ENCODE peak calls at places on chromosomes 1 and 21, in four cellular contexts. E is A549, N is GM12891, Y is uterus. M is an unnamed sample.

GRCh38 chr1:203166192-203166940 is 9.3 kb downstream of the MYBPH start:
- DNase-seq in N (peak; percentile 54), E (no peak), Y (no peak), M (peak; percentile 15)

GRCh38 chr21:31316488-31317169 is 27.4 kb downstream of the TIAM1 start:
- DNase-seq in E (no peak), Y (no peak), N (no peak), M (no peak)

GRCh38 chr1:53869454-53870117 is 20.0 kb downstream of the YIPF1 start:
- DNase-seq in Y (no peak), N (no peak), E (no peak), M (no peak)

GRCh38 chr1:71695084-71695483 is 587.3 kb downstream of the NEGR1 start:
- DNase-seq in N (no peak), Y (no peak), E (no peak), M (no peak)

GRCh38 chr1:10943041-10943440 is 69.4 kb upstream of the TARDBP start:
- DNase-seq in N (no peak), Y (no peak), E (no peak), M (no peak)

GRCh38 chr1:1203561-1204424 is 2.6 kb downstream of the TNFRSF18 start:
- DNase-seq in N (no peak), E (no peak), Y (no peak), M (no peak)

GRCh38 chr1:64038965-64039926 is 164.2 kb upstream of the UBE2U start:
- DNase-seq in N (no peak), Y (peak; percentile 54), E (peak; percentile 38), M (no peak)

GRCh38 chr1:13407811-13408210 is 2.4 kb upstream of the PRAMEF20 start:
- DNase-seq in N (no peak), Y (no peak), E (no peak), M (no peak)

GRCh38 chr1:115320368-115320767 is 17.7 kb downstream of the NGF start:
- DNase-seq in E (peak; percentile 15), Y (no peak), N (no peak), M (no peak)

GRCh38 chr1:77511440-77511840 is 171.0 kb downstream of the ZZZ3 start:
- DNase-seq in E (no peak), N (no peak), Y (no peak), M (no peak)

GRCh38 chr1:200877839-200878551 is 5.2 kb downstream of the GPR25 start:
- DNase-seq in Y (no peak), N (no peak), E (no peak), M (no peak)

GRCh38 chr1:243850368-243851128 is 505 bp upstream of the AKT3 start:
- DNase-seq in N (peak; percentile 45), Y (peak; percentile 89), E (peak; percentile 64), M (peak; percentile 68)

GRCh38 chr1:76074321-76075187 is at the start of gene ST6GALNAC3:
- DNase-seq in N (peak; percentile 38), E (peak; percentile 32), Y (peak; percentile 77), M (peak; percentile 86)

GRCh38 chr1:214233856-214234634 is 46.9 kb upstream of the SMYD2 start:
- DNase-seq in Y (no peak), N (no peak), E (no peak), M (no peak)

GRCh38 chr21:41745971-41746743 is 20.7 kb downstream of the RIPK4 start:
- DNase-seq in E (no peak), Y (no peak), N (no peak), M (no peak)

GRCh38 chr1:55304306-55304705 is 89.1 kb upstream of the USP24 start:
- DNase-seq in N (no peak), E (no peak), Y (no peak), M (no peak)

GRCh38 chr1:206814716-206815341 is 42.5 kb upstream of the IL10 start:
- DNase-seq in N (no peak), E (no peak), Y (no peak), M (no peak)

GRCh38 chr1:212291505-212292134 is 6.4 kb downstream of the PPP2R5A start:
- DNase-seq in E (peak; percentile 66), N (no peak), Y (no peak), M (peak; percentile 60)

GRCh38 chr21:44958471-44959191 is 18.8 kb downstream of the SLX9 start:
- DNase-seq in E (no peak), N (no peak), Y (peak; percentile 86), M (no peak)

DNA sequence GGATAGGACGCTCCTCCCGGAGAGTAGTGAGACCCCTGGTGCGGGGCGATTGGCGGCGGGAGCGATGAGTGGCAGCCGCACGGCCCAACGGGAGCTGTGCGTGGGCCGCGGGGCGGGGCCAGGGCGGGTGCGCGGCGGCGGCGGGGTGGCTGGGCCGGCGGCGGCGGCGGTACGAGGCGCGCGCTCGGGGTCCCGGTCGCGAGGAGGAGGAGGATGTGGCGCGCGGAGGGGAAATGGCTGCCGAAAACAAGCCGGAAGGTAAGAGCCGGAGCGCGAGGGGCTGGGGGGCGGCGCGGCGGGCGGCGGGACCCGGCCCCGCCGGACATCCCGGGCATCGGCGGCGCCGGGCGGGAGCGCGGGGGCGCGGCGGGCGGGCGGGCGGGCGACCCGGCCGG is at the start of gene CAMTA1:
- DNase-seq in E (no peak), N (no peak), Y (no peak), M (no peak)
- TF ChIP-seq POLR2A in E (peak; percentile 18), N (no peak), Y (peak; percentile 70), M (no peak)

DNA sequence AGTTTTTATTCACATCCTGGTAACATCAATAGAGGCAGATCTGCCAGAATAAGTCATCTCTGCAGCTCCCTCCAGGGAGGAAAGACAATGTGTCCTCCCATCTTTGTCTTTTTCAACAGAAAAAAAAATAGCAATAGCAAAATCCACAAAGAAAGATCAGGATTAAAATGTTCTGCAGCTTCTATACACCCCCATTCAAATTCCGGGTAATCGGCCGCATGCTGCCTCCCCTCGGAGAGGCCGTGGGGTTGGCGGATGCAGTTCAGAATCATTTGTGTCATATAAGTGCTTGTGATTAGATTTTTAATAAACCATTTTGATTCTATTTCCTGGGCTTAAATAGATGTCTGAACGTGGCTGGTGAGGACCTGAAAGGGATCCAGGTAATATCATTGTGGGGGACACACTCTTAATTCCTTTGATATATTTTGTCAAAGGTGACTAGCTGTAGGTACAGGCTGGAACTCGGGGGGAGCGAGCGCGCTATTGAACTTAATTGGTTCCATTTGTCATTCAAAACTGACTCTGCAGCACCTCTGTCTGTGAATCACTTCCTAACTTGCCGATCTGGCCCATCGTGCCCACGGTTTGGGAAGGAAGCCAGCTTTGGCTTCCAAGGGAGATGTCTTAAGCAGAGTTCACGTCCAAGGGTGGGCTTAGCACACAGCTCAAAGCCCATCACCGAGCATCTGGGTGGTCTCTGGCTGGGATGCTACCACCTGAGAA is 85.6 kb upstream of the ARHGEF16 start:
- DNase-seq in N (no peak), E (no peak), Y (no peak), M (no peak)
- TF ChIP-seq POLR2A in N (no peak), E (no peak), Y (no peak), M (no peak)

DNA sequence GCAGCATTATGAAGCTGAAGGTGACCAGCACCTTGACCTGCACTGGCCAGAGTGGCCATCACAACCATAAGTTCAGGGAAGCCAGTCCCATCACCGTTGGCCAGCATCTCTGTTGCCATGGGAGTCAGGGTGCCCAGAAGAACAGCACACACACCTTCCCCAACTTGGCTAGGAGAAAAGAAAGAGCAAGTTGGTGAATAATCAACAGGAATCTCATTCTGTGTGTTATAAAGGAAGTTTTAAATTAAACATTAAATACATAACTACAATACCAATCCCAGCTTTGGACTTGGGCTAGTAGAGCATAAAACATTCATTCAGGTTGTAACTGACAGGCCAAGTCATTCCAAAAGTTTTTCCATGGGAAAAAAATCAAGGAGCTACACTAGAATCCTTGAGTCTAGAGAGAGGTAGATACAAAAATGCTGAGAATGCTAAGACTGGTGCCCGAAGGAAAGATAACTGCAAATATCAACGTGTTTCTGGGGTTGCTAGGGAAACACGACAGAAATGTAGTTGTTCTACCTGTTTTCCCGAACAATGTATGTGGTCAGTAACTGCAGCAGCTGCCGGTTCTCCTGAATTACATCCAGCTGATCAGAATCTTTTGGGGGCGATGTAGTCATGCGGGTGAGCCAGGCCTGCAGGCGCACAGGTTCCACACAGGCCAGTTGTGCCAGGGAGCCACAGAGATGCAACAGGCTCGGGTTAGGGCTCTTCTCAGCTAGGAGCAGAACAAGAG is 45.6 kb downstream of the UBR4 start:
- DNase-seq in E (no peak), Y (no peak), N (no peak), M (no peak)
- TF ChIP-seq POLR2A in E (no peak), Y (no peak), N (no peak), M (no peak)

GRCh38 chr1:27382950-27383627 is at the start of gene CD164L2:
- DNase-seq in N (peak; percentile 52), Y (no peak), E (no peak), M (peak; percentile 57)
- TF ChIP-seq POLR2A in N (no peak), Y (no peak), E (no peak), M (no peak)

GRCh38 chr1:4086921-4087320 is 186.8 kb upstream of the C1orf174 start:
- DNase-seq in Y (no peak), E (no peak), N (no peak), M (no peak)

GRCh38 chr1:4090556-4090955 is 190.5 kb upstream of the C1orf174 start:
- DNase-seq in N (no peak), E (no peak), Y (no peak), M (no peak)

GRCh38 chr1:4087530-4088420 is 187.7 kb upstream of the C1orf174 start:
- DNase-seq in E (no peak), Y (no peak), N (no peak), M (no peak)

GRCh38 chr1:4089421-4090175 is 189.5 kb upstream of the C1orf174 start:
- DNase-seq in N (no peak), Y (no peak), E (no peak), M (no peak)

GRCh38 chr1:4088676-4089075 is 188.6 kb upstream of the C1orf174 start:
- DNase-seq in Y (no peak), E (no peak), N (no peak), M (no peak)
- TF ChIP-seq POLR2A in Y (no peak), E (no peak), N (no peak), M (no peak)

GRCh38 chr1:34694383-34694782 is 60.5 kb upstream of the GJB5 start:
- DNase-seq in N (no peak), E (no peak), Y (no peak), M (no peak)
- TF ChIP-seq POLR2A in N (no peak), E (no peak), Y (no peak), M (no peak)

GRCh38 chr1:65939636-65940035 is 146.9 kb downstream of the PDE4B start:
- DNase-seq in Y (no peak), E (no peak), N (no peak), M (no peak)
- TF ChIP-seq POLR2A in Y (no peak), E (no peak), N (no peak), M (no peak)